ENCODE peak calls at places on chromosome 19, in ten cellular contexts. U, O, C, M, I, V, T, X, K and H are unnamed samples.

GRCh38 chr19:33385956-33386355 is 12.4 kb downstream of the CEBPG start:
- DNase-seq in V (no peak), X (no peak), C (no peak), T (no peak), I (no peak), O (no peak), M (no peak), U (no peak), K (no peak), H (no peak)

GRCh38 chr19:808176-808741 is 11.0 kb downstream of the PTBP1 start:
- DNase-seq in M (no peak), K (no peak), X (no peak), O (no peak), T (no peak), C (no peak), I (no peak), V (no peak), U (no peak), H (no peak)

GRCh38 chr19:4362038-4362828 is 18.9 kb downstream of the MPND start:
- DNase-seq in O (peak), M (peak), V (no peak), C (no peak), T (no peak), K (no peak), I (no peak), U (no peak), X (no peak), H (no peak)

GRCh38 chr19:4234142-4234861 is 5.0 kb downstream of the EBI3 start:
- DNase-seq in M (no peak), C (no peak), K (no peak), I (no peak), U (no peak), X (no peak), O (no peak), V (no peak), T (no peak), H (no peak)

GRCh38 chr19:35090795-35091214 is 24.8 kb upstream of the FXYD3 start:
- DNase-seq in V (no peak), X (no peak), O (no peak), I (no peak), K (no peak), C (no peak), T (no peak), M (no peak), U (no peak), H (no peak)

GRCh38 chr19:4518345-4519171 is at the start of gene PLIN4:
- DNase-seq in K (peak), I (peak), V (peak), C (peak), T (peak), O (no peak), M (no peak), U (no peak), X (peak), H (peak)

GRCh38 chr19:4375620-4376228 is 24.6 kb downstream of the SH3GL1 start:
- DNase-seq in X (peak), I (peak), O (peak), K (peak), T (peak), M (peak), U (no peak), C (peak), V (peak), H (no peak)

GRCh38 chr19:33438016-33438671 is 64.6 kb downstream of the CEBPG start:
- DNase-seq in M (no peak), C (peak), X (no peak), T (peak), I (no peak), O (no peak), V (peak), U (no peak), K (peak), H (no peak)

GRCh38 chr19:35856546-35857149 is at the start of gene KIRREL2:
- DNase-seq in V (no peak), M (no peak), K (no peak), U (no peak), T (no peak), O (no peak), I (no peak), X (no peak), C (no peak), H (no peak)

GRCh38 chr19:13091400-13092161 is 11.1 kb downstream of the LYL1 start:
- DNase-seq in U (peak), I (peak), K (peak), T (peak), V (peak), M (peak), X (peak), C (no peak), O (no peak), H (peak)

GRCh38 chr19:39937792-39938191 is 3.4 kb upstream of the FCGBP start:
- DNase-seq in M (no peak), I (no peak), C (peak), T (no peak), U (no peak), X (no peak), K (no peak), O (no peak), V (no peak), H (no peak)

GRCh38 chr19:49818691-49819331 is 722 bp downstream of the MED25 start:
- DNase-seq in C (no peak), I (peak), T (no peak), K (no peak), U (no peak), M (no peak), X (no peak), O (peak), V (no peak), H (no peak)

GRCh38 chr19:45972944-45973525 is 630 bp downstream of the NOVA2 start:
- DNase-seq in C (no peak), T (no peak), V (no peak), U (no peak), M (no peak), I (no peak), O (no peak), K (no peak), X (no peak), H (no peak)
- TF ChIP-seq CTCF in C (no peak), T (no peak), V (no peak), U (no peak), M (no peak), I (no peak), O (no peak), K (no peak), X (no peak), H (no peak)

GRCh38 chr19:2721570-2722540 is 683 bp upstream of the DIRAS1 start:
- DNase-seq in I (no peak), V (no peak), T (no peak), X (no peak), U (no peak), O (no peak), M (no peak), C (no peak), K (no peak), H (no peak)

GRCh38 chr19:2719232-2719735 is 1.9 kb downstream of the DIRAS1 start:
- DNase-seq in V (no peak), K (no peak), I (no peak), X (no peak), U (no peak), M (no peak), O (no peak), T (no peak), C (no peak), H (no peak)

GRCh38 chr19:2722541-2723344 is 1.6 kb upstream of the DIRAS1 start:
- DNase-seq in C (peak), T (peak), U (no peak), O (peak), V (peak), K (peak), I (peak), M (peak), X (peak), H (peak)

GRCh38 chr19:2719910-2720776 is 1.0 kb downstream of the DIRAS1 start:
- DNase-seq in M (no peak), X (no peak), O (no peak), U (no peak), K (peak), C (no peak), I (no peak), V (peak), T (peak), H (no peak)

DNA sequence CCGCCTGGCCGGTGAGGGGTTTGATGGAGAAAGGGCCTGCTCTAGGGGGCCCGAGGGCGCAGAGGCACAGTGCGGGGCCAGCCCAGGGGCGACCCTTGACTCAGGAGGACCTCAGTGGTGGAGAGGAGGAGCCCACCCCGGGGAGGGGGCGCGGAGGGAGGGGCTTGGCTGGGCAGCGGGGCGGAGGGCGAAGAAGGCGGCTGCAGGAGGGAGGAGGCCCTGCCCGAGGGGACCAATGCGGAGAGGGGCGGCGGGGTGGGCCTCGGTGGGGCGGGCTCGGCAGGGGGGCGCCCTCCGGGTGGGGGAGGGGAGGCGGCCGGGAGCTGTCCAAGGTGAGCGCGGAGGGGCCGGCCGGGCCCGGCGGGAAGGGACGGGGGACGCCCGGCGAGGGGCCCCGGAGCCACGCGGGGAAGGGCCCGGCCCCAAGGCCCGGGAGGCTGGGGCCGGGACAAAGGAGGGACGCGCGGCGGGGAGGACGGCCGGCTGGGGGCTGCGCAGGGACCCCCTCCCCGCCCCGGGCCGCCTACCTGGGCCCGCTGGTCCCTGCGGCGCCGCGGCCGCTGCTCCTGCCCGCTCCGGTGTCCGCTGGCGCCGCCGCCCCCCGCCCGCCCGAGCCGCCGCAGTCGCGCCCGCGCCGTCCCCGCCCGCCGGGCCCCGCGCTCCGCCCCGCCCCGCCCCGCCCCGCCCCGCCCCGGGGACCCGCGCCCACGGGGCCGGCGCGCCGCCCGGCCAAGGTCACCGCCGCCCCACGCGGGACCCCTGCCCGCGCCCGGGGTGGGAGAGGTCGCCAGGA is at the start of gene DIRAS1:
- DNase-seq in U (no peak), X (no peak), C (no peak), I (no peak), T (no peak), O (no peak), M (no peak), K (no peak), V (no peak), H (no peak)
- TF ChIP-seq CTCF in U (no peak), X (no peak), C (no peak), I (no peak), T (no peak), O (no peak), M (no peak), K (no peak), V (no peak), H (no peak)

GRCh38 chr19:2661615-2662014 is 40.9 kb downstream of the GNG7 start:
- DNase-seq in O (no peak), I (no peak), M (no peak), X (no peak), V (no peak), U (no peak), T (peak), C (peak), K (no peak), H (no peak)
- TF ChIP-seq CTCF in O (no peak), I (peak), M (no peak), X (no peak), V (no peak), U (no peak), T (peak), C (peak), K (no peak), H (no peak)

GRCh38 chr19:42216653-42217521 is 590 bp downstream of the DEDD2 start:
- DNase-seq in X (peak), U (no peak), I (peak), V (peak), C (peak), M (peak), O (peak), K (peak), T (peak), H (no peak)

GRCh38 chr19:42220751-42221097 is 612 bp downstream of the ZNF526 start:
- DNase-seq in U (no peak), O (no peak), T (no peak), X (no peak), V (no peak), K (no peak), M (no peak), I (no peak), C (no peak), H (no peak)

GRCh38 chr19:42214810-42215209 is 2.7 kb downstream of the DEDD2 start:
- DNase-seq in V (no peak), C (no peak), M (no peak), U (no peak), T (no peak), K (no peak), I (no peak), X (no peak), O (no peak), H (no peak)

GRCh38 chr19:42219812-42220750 is at the start of gene ZNF526:
- DNase-seq in T (peak), I (peak), X (peak), V (peak), M (peak), O (peak), C (peak), U (peak), K (peak), H (peak)

GRCh38 chr19:42217522-42218442 is at the start of gene DEDD2:
- DNase-seq in V (peak), I (peak), O (peak), X (peak), T (peak), K (peak), C (peak), M (peak), U (peak), H (peak)
- TF ChIP-seq CTCF in V (no peak), I (no peak), O (no peak), X (no peak), T (no peak), K (no peak), C (no peak), M (no peak), U (no peak), H (no peak)